ENCODE peak calls at places on chromosomes 1 and 21, in nine cellular contexts. One of them, this sample, is unnamed.

GRCh38 chr1:17630048-17630830 is 90.7 kb downstream of the ARHGEF10L start:
- DNase-seq in lung microvascular endothelial cell: no peak
- DNase-seq in progenitor cell of endocrine pancreas: no peak
- DNase-seq in C1 segment of cervical spinal cord: peak
- DNase-seq in ovary: peak
- DNase-seq in upper lobe of right lung: peak
- DNase-seq in GM04504: peak
- DNase-seq in central memory CD8-positive, alpha-beta T cell: no peak
- DNase-seq in NCI-H2029: no peak
- DNase-seq in this sample: no peak

GRCh38 chr1:7262611-7263010 is 477.4 kb downstream of the CAMTA1 start:
- DNase-seq in lung microvascular endothelial cell: no peak
- DNase-seq in progenitor cell of endocrine pancreas: no peak
- DNase-seq in C1 segment of cervical spinal cord: no peak
- DNase-seq in ovary: no peak
- DNase-seq in upper lobe of right lung: no peak
- DNase-seq in GM04504: no peak
- DNase-seq in central memory CD8-positive, alpha-beta T cell: no peak
- DNase-seq in NCI-H2029: peak
- DNase-seq in this sample: no peak

GRCh38 chr21:46153259-46154154 is 1.9 kb downstream of the FTCD start:
- DNase-seq in lung microvascular endothelial cell: peak
- DNase-seq in progenitor cell of endocrine pancreas: peak
- DNase-seq in C1 segment of cervical spinal cord: peak
- DNase-seq in ovary: peak
- DNase-seq in upper lobe of right lung: peak
- DNase-seq in GM04504: no peak
- DNase-seq in central memory CD8-positive, alpha-beta T cell: no peak
- DNase-seq in NCI-H2029: peak
- DNase-seq in this sample: peak

GRCh38 chr1:35220976-35221375 is 28.0 kb upstream of the SFPQ start:
- DNase-seq in lung microvascular endothelial cell: peak
- DNase-seq in progenitor cell of endocrine pancreas: no peak
- DNase-seq in C1 segment of cervical spinal cord: no peak
- DNase-seq in ovary: no peak
- DNase-seq in upper lobe of right lung: no peak
- DNase-seq in GM04504: no peak
- DNase-seq in central memory CD8-positive, alpha-beta T cell: no peak
- DNase-seq in NCI-H2029: no peak
- DNase-seq in this sample: no peak

GRCh38 chr1:11280719-11281376 is 7.8 kb downstream of the UBIAD1 start:
- DNase-seq in lung microvascular endothelial cell: peak
- DNase-seq in progenitor cell of endocrine pancreas: no peak
- DNase-seq in C1 segment of cervical spinal cord: no peak
- DNase-seq in ovary: no peak
- DNase-seq in upper lobe of right lung: no peak
- DNase-seq in GM04504: no peak
- DNase-seq in central memory CD8-positive, alpha-beta T cell: no peak
- DNase-seq in NCI-H2029: no peak
- DNase-seq in this sample: no peak

GRCh38 chr1:201019321-201019977 is 4.1 kb downstream of the KIF21B start:
- DNase-seq in lung microvascular endothelial cell: peak
- DNase-seq in progenitor cell of endocrine pancreas: no peak
- DNase-seq in C1 segment of cervical spinal cord: no peak
- DNase-seq in ovary: no peak
- DNase-seq in upper lobe of right lung: peak
- DNase-seq in GM04504: no peak
- DNase-seq in central memory CD8-positive, alpha-beta T cell: peak
- DNase-seq in NCI-H2029: peak
- DNase-seq in this sample: peak

GRCh38 chr1:236951672-236952071 is 52.6 kb downstream of the MT1HL1 start:
- DNase-seq in lung microvascular endothelial cell: no peak
- DNase-seq in progenitor cell of endocrine pancreas: no peak
- DNase-seq in C1 segment of cervical spinal cord: no peak
- DNase-seq in ovary: no peak
- DNase-seq in upper lobe of right lung: no peak
- DNase-seq in GM04504: no peak
- DNase-seq in central memory CD8-positive, alpha-beta T cell: no peak
- DNase-seq in NCI-H2029: no peak
- DNase-seq in this sample: no peak

GRCh38 chr1:149977345-149977744 is 33.2 kb downstream of the OTUD7B start:
- DNase-seq in lung microvascular endothelial cell: no peak
- DNase-seq in progenitor cell of endocrine pancreas: no peak
- DNase-seq in C1 segment of cervical spinal cord: no peak
- DNase-seq in ovary: no peak
- DNase-seq in upper lobe of right lung: no peak
- DNase-seq in GM04504: no peak
- DNase-seq in central memory CD8-positive, alpha-beta T cell: no peak
- DNase-seq in NCI-H2029: peak
- DNase-seq in this sample: no peak

GRCh38 chr1:162206749-162207635 is 137.5 kb downstream of the NOS1AP start:
- DNase-seq in lung microvascular endothelial cell: no peak
- DNase-seq in progenitor cell of endocrine pancreas: no peak
- DNase-seq in C1 segment of cervical spinal cord: no peak
- DNase-seq in ovary: no peak
- DNase-seq in upper lobe of right lung: peak
- DNase-seq in GM04504: no peak
- DNase-seq in central memory CD8-positive, alpha-beta T cell: no peak
- DNase-seq in NCI-H2029: peak
- DNase-seq in this sample: no peak

GRCh38 chr1:203328714-203329122 is 22.2 kb downstream of the FMOD start:
- DNase-seq in lung microvascular endothelial cell: no peak
- DNase-seq in progenitor cell of endocrine pancreas: no peak
- DNase-seq in C1 segment of cervical spinal cord: no peak
- DNase-seq in ovary: no peak
- DNase-seq in upper lobe of right lung: peak
- DNase-seq in GM04504: no peak
- DNase-seq in central memory CD8-positive, alpha-beta T cell: no peak
- DNase-seq in NCI-H2029: peak
- DNase-seq in this sample: no peak

GRCh38 chr1:21289700-21290545 is at the start of gene ECE1:
- DNase-seq in lung microvascular endothelial cell: peak
- DNase-seq in progenitor cell of endocrine pancreas: peak
- DNase-seq in C1 segment of cervical spinal cord: no peak
- DNase-seq in ovary: no peak
- DNase-seq in upper lobe of right lung: peak
- DNase-seq in GM04504: no peak
- DNase-seq in central memory CD8-positive, alpha-beta T cell: no peak
- DNase-seq in NCI-H2029: no peak
- DNase-seq in this sample: peak

GRCh38 chr1:211551628-211552465 is 27.1 kb downstream of the SLC30A1 start:
- DNase-seq in lung microvascular endothelial cell: peak
- DNase-seq in progenitor cell of endocrine pancreas: no peak
- DNase-seq in C1 segment of cervical spinal cord: no peak
- DNase-seq in ovary: no peak
- DNase-seq in upper lobe of right lung: no peak
- DNase-seq in GM04504: no peak
- DNase-seq in central memory CD8-positive, alpha-beta T cell: no peak
- DNase-seq in NCI-H2029: no peak
- DNase-seq in this sample: no peak

GRCh38 chr1:152109998-152110294 is 5.3 kb downstream of the TCHH start:
- DNase-seq in lung microvascular endothelial cell: no peak
- DNase-seq in progenitor cell of endocrine pancreas: no peak
- DNase-seq in C1 segment of cervical spinal cord: no peak
- DNase-seq in ovary: no peak
- DNase-seq in upper lobe of right lung: no peak
- DNase-seq in GM04504: no peak
- DNase-seq in central memory CD8-positive, alpha-beta T cell: no peak
- DNase-seq in NCI-H2029: no peak
- DNase-seq in this sample: no peak

GRCh38 chr1:218948446-218948845 is 225.2 kb upstream of the LYPLAL1 start:
- DNase-seq in lung microvascular endothelial cell: peak
- DNase-seq in progenitor cell of endocrine pancreas: no peak
- DNase-seq in C1 segment of cervical spinal cord: no peak
- DNase-seq in ovary: no peak
- DNase-seq in upper lobe of right lung: no peak
- DNase-seq in GM04504: no peak
- DNase-seq in central memory CD8-positive, alpha-beta T cell: no peak
- DNase-seq in NCI-H2029: no peak
- DNase-seq in this sample: no peak

GRCh38 chr1:199002670-199003069 is 363.8 kb downstream of the PTPRC start:
- DNase-seq in lung microvascular endothelial cell: no peak
- DNase-seq in progenitor cell of endocrine pancreas: no peak
- DNase-seq in C1 segment of cervical spinal cord: no peak
- DNase-seq in ovary: no peak
- DNase-seq in upper lobe of right lung: no peak
- DNase-seq in GM04504: no peak
- DNase-seq in central memory CD8-positive, alpha-beta T cell: no peak
- DNase-seq in NCI-H2029: no peak
- DNase-seq in this sample: no peak

GRCh38 chr1:30446100-30446499 is 277.3 kb downstream of the MATN1 start:
- DNase-seq in lung microvascular endothelial cell: no peak
- DNase-seq in progenitor cell of endocrine pancreas: peak
- DNase-seq in C1 segment of cervical spinal cord: no peak
- DNase-seq in ovary: no peak
- DNase-seq in upper lobe of right lung: no peak
- DNase-seq in GM04504: no peak
- DNase-seq in central memory CD8-positive, alpha-beta T cell: no peak
- DNase-seq in NCI-H2029: no peak
- DNase-seq in this sample: no peak

GRCh38 chr1:31586376-31587327 is 10.3 kb downstream of the TINAGL1 start:
- DNase-seq in lung microvascular endothelial cell: no peak
- DNase-seq in progenitor cell of endocrine pancreas: no peak
- DNase-seq in C1 segment of cervical spinal cord: no peak
- DNase-seq in ovary: no peak
- DNase-seq in upper lobe of right lung: peak
- DNase-seq in GM04504: no peak
- DNase-seq in central memory CD8-positive, alpha-beta T cell: no peak
- DNase-seq in NCI-H2029: no peak
- DNase-seq in this sample: no peak

GRCh38 chr1:176949033-176949662 is 215.4 kb downstream of the ASTN1 start:
- DNase-seq in lung microvascular endothelial cell: peak
- DNase-seq in progenitor cell of endocrine pancreas: peak
- DNase-seq in C1 segment of cervical spinal cord: no peak
- DNase-seq in ovary: peak
- DNase-seq in upper lobe of right lung: peak
- DNase-seq in GM04504: peak
- DNase-seq in central memory CD8-positive, alpha-beta T cell: no peak
- DNase-seq in NCI-H2029: no peak
- DNase-seq in this sample: no peak

GRCh38 chr1:228131736-228132135 is 8.3 kb upstream of the GUK1 start:
- DNase-seq in lung microvascular endothelial cell: no peak
- DNase-seq in progenitor cell of endocrine pancreas: no peak
- DNase-seq in C1 segment of cervical spinal cord: no peak
- DNase-seq in ovary: no peak
- DNase-seq in upper lobe of right lung: no peak
- DNase-seq in GM04504: no peak
- DNase-seq in central memory CD8-positive, alpha-beta T cell: no peak
- DNase-seq in NCI-H2029: no peak
- DNase-seq in this sample: no peak

GRCh38 chr1:5099558-5099957 is 445.1 kb downstream of the AJAP1 start:
- DNase-seq in lung microvascular endothelial cell: no peak
- DNase-seq in progenitor cell of endocrine pancreas: no peak
- DNase-seq in C1 segment of cervical spinal cord: no peak
- DNase-seq in ovary: no peak
- DNase-seq in upper lobe of right lung: no peak
- DNase-seq in GM04504: no peak
- DNase-seq in central memory CD8-positive, alpha-beta T cell: no peak
- DNase-seq in NCI-H2029: peak
- DNase-seq in this sample: no peak

GRCh38 chr1:178345238-178345637 is 151.5 kb downstream of the CLEC20A start:
- DNase-seq in lung microvascular endothelial cell: no peak
- DNase-seq in progenitor cell of endocrine pancreas: no peak
- DNase-seq in C1 segment of cervical spinal cord: no peak
- DNase-seq in ovary: no peak
- DNase-seq in upper lobe of right lung: no peak
- DNase-seq in GM04504: no peak
- DNase-seq in central memory CD8-positive, alpha-beta T cell: no peak
- DNase-seq in NCI-H2029: no peak
- DNase-seq in this sample: no peak

GRCh38 chr1:29633271-29633615 is 396.9 kb downstream of the PTPRU start:
- DNase-seq in lung microvascular endothelial cell: no peak
- DNase-seq in progenitor cell of endocrine pancreas: no peak
- DNase-seq in C1 segment of cervical spinal cord: no peak
- DNase-seq in ovary: no peak
- DNase-seq in upper lobe of right lung: no peak
- DNase-seq in GM04504: no peak
- DNase-seq in central memory CD8-positive, alpha-beta T cell: no peak
- DNase-seq in NCI-H2029: no peak
- DNase-seq in this sample: no peak

GRCh38 chr1:10431065-10431730 is 965 bp downstream of the CENPS start:
- DNase-seq in lung microvascular endothelial cell: no peak
- DNase-seq in progenitor cell of endocrine pancreas: no peak
- DNase-seq in C1 segment of cervical spinal cord: no peak
- DNase-seq in ovary: no peak
- DNase-seq in upper lobe of right lung: no peak
- DNase-seq in GM04504: no peak
- DNase-seq in central memory CD8-positive, alpha-beta T cell: no peak
- DNase-seq in NCI-H2029: peak
- DNase-seq in this sample: no peak

GRCh38 chr1:33244143-33244808 is 12.0 kb upstream of the ZNF362 start:
- DNase-seq in lung microvascular endothelial cell: no peak
- DNase-seq in progenitor cell of endocrine pancreas: no peak
- DNase-seq in C1 segment of cervical spinal cord: no peak
- DNase-seq in ovary: no peak
- DNase-seq in upper lobe of right lung: no peak
- DNase-seq in GM04504: no peak
- DNase-seq in central memory CD8-positive, alpha-beta T cell: no peak
- DNase-seq in NCI-H2029: no peak
- DNase-seq in this sample: no peak

GRCh38 chr1:221740941-221741363 is 937 bp downstream of the DUSP10 start:
- DNase-seq in lung microvascular endothelial cell: peak
- DNase-seq in progenitor cell of endocrine pancreas: no peak
- DNase-seq in C1 segment of cervical spinal cord: no peak
- DNase-seq in ovary: no peak
- DNase-seq in upper lobe of right lung: no peak
- DNase-seq in GM04504: no peak
- DNase-seq in central memory CD8-positive, alpha-beta T cell: peak
- DNase-seq in NCI-H2029: peak
- DNase-seq in this sample: no peak

GRCh38 chr1:22326372-22326915 is 125.2 kb upstream of the ZBTB40 start:
- DNase-seq in lung microvascular endothelial cell: no peak
- DNase-seq in progenitor cell of endocrine pancreas: no peak
- DNase-seq in C1 segment of cervical spinal cord: no peak
- DNase-seq in ovary: no peak
- DNase-seq in upper lobe of right lung: peak
- DNase-seq in GM04504: no peak
- DNase-seq in central memory CD8-positive, alpha-beta T cell: no peak
- DNase-seq in NCI-H2029: no peak
- DNase-seq in this sample: no peak

GRCh38 chr1:26401891-26402290 is 8.7 kb upstream of the LIN28A start:
- DNase-seq in lung microvascular endothelial cell: no peak
- DNase-seq in progenitor cell of endocrine pancreas: no peak
- DNase-seq in C1 segment of cervical spinal cord: no peak
- DNase-seq in ovary: no peak
- DNase-seq in upper lobe of right lung: no peak
- DNase-seq in GM04504: no peak
- DNase-seq in central memory CD8-positive, alpha-beta T cell: no peak
- DNase-seq in NCI-H2029: no peak
- DNase-seq in this sample: no peak

GRCh38 chr1:77273891-77274290 is 7.9 kb upstream of the AK5 start:
- DNase-seq in lung microvascular endothelial cell: no peak
- DNase-seq in progenitor cell of endocrine pancreas: no peak
- DNase-seq in C1 segment of cervical spinal cord: no peak
- DNase-seq in ovary: no peak
- DNase-seq in upper lobe of right lung: no peak
- DNase-seq in GM04504: no peak
- DNase-seq in central memory CD8-positive, alpha-beta T cell: no peak
- DNase-seq in NCI-H2029: no peak
- DNase-seq in this sample: no peak

GRCh38 chr1:218164930-218165686 is 120.0 kb upstream of the RRP15 start:
- DNase-seq in lung microvascular endothelial cell: peak
- DNase-seq in progenitor cell of endocrine pancreas: peak
- DNase-seq in C1 segment of cervical spinal cord: no peak
- DNase-seq in ovary: no peak
- DNase-seq in upper lobe of right lung: peak
- DNase-seq in GM04504: no peak
- DNase-seq in central memory CD8-positive, alpha-beta T cell: no peak
- DNase-seq in NCI-H2029: no peak
- DNase-seq in this sample: no peak

GRCh38 chr1:159881930-159882839 is 17.8 kb downstream of the CFAP45 start:
- DNase-seq in lung microvascular endothelial cell: peak
- DNase-seq in progenitor cell of endocrine pancreas: no peak
- DNase-seq in C1 segment of cervical spinal cord: no peak
- DNase-seq in ovary: peak
- DNase-seq in upper lobe of right lung: no peak
- DNase-seq in GM04504: peak
- DNase-seq in central memory CD8-positive, alpha-beta T cell: no peak
- DNase-seq in NCI-H2029: peak
- DNase-seq in this sample: no peak

GRCh38 chr1:113770031-113770430 is 10.7 kb upstream of the PHTF1 start:
- DNase-seq in lung microvascular endothelial cell: no peak
- DNase-seq in progenitor cell of endocrine pancreas: no peak
- DNase-seq in C1 segment of cervical spinal cord: no peak
- DNase-seq in ovary: no peak
- DNase-seq in upper lobe of right lung: no peak
- DNase-seq in GM04504: no peak
- DNase-seq in central memory CD8-positive, alpha-beta T cell: no peak
- DNase-seq in NCI-H2029: no peak
- DNase-seq in this sample: no peak